ENCODE peak calls at places on chromosome 9, in five cellular contexts. One of them, this sample, is unnamed.

GRCh38 chr9:86795861-86796497 is 151.3 kb downstream of the GAS1 start:
- DNase-seq in nephron progenitor cell: peak; percentile 21
- DNase-seq in body of pancreas: no peak
- DNase-seq in WTC11: no peak
- DNase-seq in astrocyte: peak; percentile 60
- DNase-seq in this sample: peak; percentile 20

GRCh38 chr9:93308676-93309075 is 124.7 kb downstream of the WNK2 start:
- DNase-seq in nephron progenitor cell: no peak
- DNase-seq in body of pancreas: no peak
- DNase-seq in WTC11: no peak
- DNase-seq in astrocyte: no peak
- DNase-seq in this sample: no peak

GRCh38 chr9:38432922-38433510 is 8.8 kb upstream of the IGFBPL1 start:
- DNase-seq in nephron progenitor cell: no peak
- DNase-seq in body of pancreas: no peak
- DNase-seq in WTC11: no peak
- DNase-seq in astrocyte: peak; percentile 22
- DNase-seq in this sample: peak; percentile 20

GRCh38 chr9:136055715-136056545 is 39.2 kb downstream of the NACC2 start:
- DNase-seq in nephron progenitor cell: no peak
- DNase-seq in body of pancreas: no peak
- DNase-seq in WTC11: no peak
- DNase-seq in astrocyte: no peak
- DNase-seq in this sample: no peak

GRCh38 chr9:73996844-73997243 is 500.3 kb upstream of the RORB start:
- DNase-seq in nephron progenitor cell: no peak
- DNase-seq in body of pancreas: no peak
- DNase-seq in WTC11: no peak
- DNase-seq in astrocyte: no peak
- DNase-seq in this sample: no peak

GRCh38 chr9:20570086-20570485 is 52.2 kb downstream of the MLLT3 start:
- DNase-seq in nephron progenitor cell: no peak
- DNase-seq in body of pancreas: no peak
- DNase-seq in WTC11: no peak
- DNase-seq in astrocyte: no peak
- DNase-seq in this sample: no peak

GRCh38 chr9:37534901-37535300 is 41.3 kb downstream of the FBXO10 start:
- DNase-seq in nephron progenitor cell: no peak
- DNase-seq in body of pancreas: no peak
- DNase-seq in WTC11: no peak
- DNase-seq in astrocyte: no peak
- DNase-seq in this sample: no peak

GRCh38 chr9:12766357-12766756 is 8.5 kb upstream of the LURAP1L start:
- DNase-seq in nephron progenitor cell: no peak
- DNase-seq in body of pancreas: no peak
- DNase-seq in WTC11: no peak
- DNase-seq in astrocyte: no peak
- DNase-seq in this sample: no peak

GRCh38 chr9:131889437-131890244 is 149.8 kb upstream of the RAPGEF1 start:
- DNase-seq in nephron progenitor cell: no peak
- DNase-seq in body of pancreas: no peak
- DNase-seq in WTC11: no peak
- DNase-seq in astrocyte: peak; percentile 7
- DNase-seq in this sample: no peak
- TF ChIP-seq CTCF in nephron progenitor cell: no peak
- TF ChIP-seq CTCF in body of pancreas: no peak
- TF ChIP-seq CTCF in WTC11: no peak
- TF ChIP-seq CTCF in astrocyte: no peak
- TF ChIP-seq CTCF in this sample: no peak

GRCh38 chr9:10858817-10859216 is 246.0 kb upstream of the PTPRD start:
- DNase-seq in nephron progenitor cell: no peak
- DNase-seq in body of pancreas: no peak
- DNase-seq in WTC11: no peak
- DNase-seq in astrocyte: no peak
- DNase-seq in this sample: no peak

DNA sequence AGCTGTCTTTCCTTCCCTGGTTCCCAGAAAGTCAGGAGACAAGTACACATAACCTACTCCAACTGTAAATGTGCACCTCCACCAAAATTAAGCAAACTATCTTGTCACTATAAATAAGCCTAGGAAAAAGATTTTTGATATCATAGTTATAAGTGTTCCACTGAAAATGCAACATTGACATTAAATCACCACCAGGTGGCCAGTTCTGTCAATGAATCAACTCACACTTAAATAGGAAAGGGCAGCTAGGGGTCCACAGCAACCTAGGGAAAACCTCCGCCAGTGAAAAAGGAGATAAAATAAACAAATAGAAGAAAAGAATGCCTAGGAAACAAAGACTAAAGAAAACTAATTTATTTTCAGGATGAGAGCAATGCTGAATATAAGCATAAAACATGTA is 243.0 kb upstream of the PTPRD start:
- DNase-seq in nephron progenitor cell: no peak
- DNase-seq in body of pancreas: no peak
- DNase-seq in WTC11: no peak
- DNase-seq in astrocyte: no peak
- DNase-seq in this sample: peak; percentile 17
- TF ChIP-seq CTCF in nephron progenitor cell: peak; percentile 45
- TF ChIP-seq CTCF in body of pancreas: peak; percentile 37
- TF ChIP-seq CTCF in WTC11: peak; percentile 29
- TF ChIP-seq CTCF in astrocyte: peak; percentile 31
- TF ChIP-seq CTCF in this sample: peak; percentile 81

GRCh38 chr9:77013186-77013931 is 6.1 kb upstream of the FOXB2 start:
- DNase-seq in nephron progenitor cell: peak; percentile 10
- DNase-seq in body of pancreas: no peak
- DNase-seq in WTC11: no peak
- DNase-seq in astrocyte: no peak
- DNase-seq in this sample: no peak

GRCh38 chr9:77016111-77016525 is 3.3 kb upstream of the FOXB2 start:
- DNase-seq in nephron progenitor cell: peak; percentile 66
- DNase-seq in body of pancreas: no peak
- DNase-seq in WTC11: peak; percentile 56
- DNase-seq in astrocyte: no peak
- DNase-seq in this sample: peak; percentile 41

GRCh38 chr9:77015291-77016048 is 4.0 kb upstream of the FOXB2 start:
- DNase-seq in nephron progenitor cell: peak; percentile 11
- DNase-seq in body of pancreas: no peak
- DNase-seq in WTC11: no peak
- DNase-seq in astrocyte: no peak
- DNase-seq in this sample: no peak

GRCh38 chr9:77013932-77014596 is 5.4 kb upstream of the FOXB2 start:
- DNase-seq in nephron progenitor cell: peak; percentile 31
- DNase-seq in body of pancreas: no peak
- DNase-seq in WTC11: no peak
- DNase-seq in astrocyte: no peak
- DNase-seq in this sample: peak; percentile 15

GRCh38 chr9:77014597-77015263 is 4.7 kb upstream of the FOXB2 start:
- DNase-seq in nephron progenitor cell: peak; percentile 32
- DNase-seq in body of pancreas: no peak
- DNase-seq in WTC11: peak; percentile 53
- DNase-seq in astrocyte: no peak
- DNase-seq in this sample: peak; percentile 20
- TF ChIP-seq CTCF in nephron progenitor cell: peak; percentile 7
- TF ChIP-seq CTCF in body of pancreas: no peak
- TF ChIP-seq CTCF in WTC11: no peak
- TF ChIP-seq CTCF in astrocyte: peak; percentile 14
- TF ChIP-seq CTCF in this sample: no peak

DNA sequence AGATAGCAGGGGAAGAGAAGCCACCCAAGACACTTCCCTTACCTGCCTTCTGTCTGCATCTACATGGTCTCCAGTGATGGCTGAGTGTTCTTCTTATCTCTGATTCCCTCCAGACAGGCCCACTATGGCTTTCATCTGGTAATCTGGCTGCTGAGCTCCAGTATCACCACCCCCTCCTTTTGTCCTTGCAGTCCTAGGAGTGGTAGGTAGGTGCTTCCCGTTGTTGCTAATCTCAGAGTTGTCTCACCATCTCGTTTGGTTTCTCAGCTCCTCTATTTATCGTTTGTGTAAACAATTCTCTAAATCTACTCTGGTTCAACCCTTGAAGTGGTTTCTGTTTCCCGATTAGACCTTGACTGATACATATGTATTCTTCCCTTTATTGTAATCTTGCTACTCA is 243.8 kb upstream of the RFX3 start:
- DNase-seq in nephron progenitor cell: no peak
- DNase-seq in body of pancreas: no peak
- DNase-seq in WTC11: no peak
- DNase-seq in astrocyte: no peak
- DNase-seq in this sample: no peak
- TF ChIP-seq CTCF in nephron progenitor cell: no peak
- TF ChIP-seq CTCF in body of pancreas: no peak
- TF ChIP-seq CTCF in WTC11: no peak
- TF ChIP-seq CTCF in astrocyte: no peak
- TF ChIP-seq CTCF in this sample: no peak

GRCh38 chr9:75198436-75198835 is 110.1 kb downstream of the OSTF1 start:
- DNase-seq in nephron progenitor cell: peak; percentile 6
- DNase-seq in body of pancreas: no peak
- DNase-seq in WTC11: peak; percentile 54
- DNase-seq in astrocyte: no peak
- DNase-seq in this sample: peak; percentile 30
- TF ChIP-seq CTCF in nephron progenitor cell: peak; percentile 24
- TF ChIP-seq CTCF in body of pancreas: no peak
- TF ChIP-seq CTCF in WTC11: peak; percentile 56
- TF ChIP-seq CTCF in astrocyte: no peak
- TF ChIP-seq CTCF in this sample: peak; percentile 42

DNA sequence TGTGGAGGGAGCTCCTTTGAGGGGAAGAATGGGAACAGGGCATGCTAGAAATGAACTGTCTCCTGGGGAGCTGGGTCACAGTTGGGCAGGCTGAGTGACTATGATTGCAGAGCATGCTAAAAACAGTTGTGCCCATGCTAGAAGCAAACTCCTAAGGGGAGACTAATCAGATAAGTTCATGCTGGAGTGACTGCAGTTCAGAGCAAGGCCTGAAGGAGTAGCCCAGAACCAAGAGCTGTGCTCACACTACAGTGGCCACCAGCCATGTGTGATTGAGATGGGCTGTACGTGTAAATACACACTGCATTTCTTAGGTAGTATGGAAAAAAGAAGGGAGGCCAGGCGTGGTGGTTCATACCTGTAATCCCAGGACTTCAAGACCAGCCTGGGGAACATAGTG is 10.3 kb upstream of the AK1 start:
- DNase-seq in nephron progenitor cell: no peak
- DNase-seq in body of pancreas: no peak
- DNase-seq in WTC11: no peak
- DNase-seq in astrocyte: no peak
- DNase-seq in this sample: peak; percentile 5
- TF ChIP-seq CTCF in nephron progenitor cell: peak; percentile 25
- TF ChIP-seq CTCF in body of pancreas: no peak
- TF ChIP-seq CTCF in WTC11: no peak
- TF ChIP-seq CTCF in astrocyte: no peak
- TF ChIP-seq CTCF in this sample: peak; percentile 28

DNA sequence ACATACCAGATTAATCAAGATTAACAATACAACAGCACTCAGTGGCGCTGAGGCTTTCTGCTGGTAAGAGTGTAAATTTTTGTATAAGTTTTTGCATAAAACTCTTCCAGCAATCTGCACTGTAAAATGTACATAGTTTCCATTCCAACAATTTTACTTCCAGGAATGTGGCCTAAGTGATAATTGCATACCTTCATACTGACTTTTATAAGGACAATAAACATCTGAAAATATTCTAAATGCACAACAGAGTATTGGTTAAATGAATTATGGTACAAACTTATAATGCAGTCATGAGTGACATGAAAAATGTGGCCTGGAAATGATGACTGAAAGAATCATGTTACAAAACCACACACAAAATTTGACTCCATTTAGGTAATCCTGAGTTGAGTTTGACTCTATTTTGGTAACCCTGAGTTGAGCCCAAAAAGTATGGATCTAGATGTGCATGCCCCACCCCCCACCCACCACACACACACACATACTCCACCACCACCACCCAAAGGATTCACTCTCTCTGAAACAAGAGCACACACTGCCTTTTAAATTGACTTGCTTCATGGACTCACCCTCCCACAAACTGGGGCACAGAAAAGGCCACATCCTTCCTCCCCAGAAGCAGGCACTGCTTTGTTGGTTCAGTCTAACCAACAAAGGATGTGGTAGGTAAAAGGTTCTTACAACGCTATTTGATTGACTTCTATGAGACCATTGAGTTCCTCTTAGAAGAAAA is 137.6 kb downstream of the SUSD1 start:
- DNase-seq in nephron progenitor cell: no peak
- DNase-seq in body of pancreas: no peak
- DNase-seq in WTC11: no peak
- DNase-seq in astrocyte: peak; percentile 88
- DNase-seq in this sample: no peak
- TF ChIP-seq CTCF in nephron progenitor cell: no peak
- TF ChIP-seq CTCF in body of pancreas: no peak
- TF ChIP-seq CTCF in WTC11: no peak
- TF ChIP-seq CTCF in astrocyte: no peak
- TF ChIP-seq CTCF in this sample: no peak

GRCh38 chr9:116859763-116860162 is 172.7 kb downstream of the TRIM32 start:
- DNase-seq in nephron progenitor cell: no peak
- DNase-seq in body of pancreas: peak; percentile 16
- DNase-seq in WTC11: no peak
- DNase-seq in astrocyte: no peak
- DNase-seq in this sample: no peak

GRCh38 chr9:116855881-116856662 is 169.0 kb downstream of the TRIM32 start:
- DNase-seq in nephron progenitor cell: no peak
- DNase-seq in body of pancreas: no peak
- DNase-seq in WTC11: no peak
- DNase-seq in astrocyte: peak; percentile 5
- DNase-seq in this sample: no peak

GRCh38 chr9:116857321-116857720 is 170.2 kb downstream of the TRIM32 start:
- DNase-seq in nephron progenitor cell: no peak
- DNase-seq in body of pancreas: no peak
- DNase-seq in WTC11: no peak
- DNase-seq in astrocyte: no peak
- DNase-seq in this sample: no peak

GRCh38 chr9:116861321-116861720 is 174.2 kb downstream of the TRIM32 start:
- DNase-seq in nephron progenitor cell: no peak
- DNase-seq in body of pancreas: no peak
- DNase-seq in WTC11: no peak
- DNase-seq in astrocyte: no peak
- DNase-seq in this sample: no peak

DNA sequence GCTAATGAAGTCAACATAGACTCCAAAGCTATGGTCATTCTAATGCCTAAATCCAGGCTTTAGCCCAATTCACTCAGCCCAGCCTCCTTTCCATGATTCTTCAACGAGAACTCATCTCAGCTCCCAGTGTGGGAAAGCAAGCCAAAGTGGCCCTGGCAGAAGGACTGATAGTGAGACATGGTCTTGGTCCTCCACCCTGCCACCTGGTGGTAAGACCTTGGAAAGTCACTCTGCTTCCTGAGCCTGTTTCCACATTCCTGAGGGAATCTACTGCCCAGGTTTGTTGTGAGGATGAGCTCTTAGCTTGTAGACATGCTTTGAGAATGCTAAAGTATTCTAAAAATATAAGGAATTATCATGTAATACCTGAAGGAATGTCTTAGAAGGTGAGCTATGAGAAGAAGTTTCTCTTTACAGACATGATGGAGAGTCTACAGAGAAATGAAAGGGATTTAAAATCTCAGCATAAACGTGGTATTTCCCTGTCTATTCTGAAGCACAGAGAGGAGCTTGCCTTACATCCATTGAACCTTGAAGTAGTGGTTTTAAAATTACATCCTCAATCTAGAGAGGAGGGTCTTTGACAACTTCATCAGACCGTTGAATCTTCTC is 173.5 kb downstream of the TRIM32 start:
- DNase-seq in nephron progenitor cell: peak; percentile 81
- DNase-seq in body of pancreas: peak; percentile 72
- DNase-seq in WTC11: peak; percentile 87
- DNase-seq in astrocyte: peak; percentile 20
- DNase-seq in this sample: peak; percentile 81
- TF ChIP-seq CTCF in nephron progenitor cell: peak; percentile 80
- TF ChIP-seq CTCF in body of pancreas: peak; percentile 64
- TF ChIP-seq CTCF in WTC11: peak; percentile 78
- TF ChIP-seq CTCF in astrocyte: peak; percentile 74
- TF ChIP-seq CTCF in this sample: peak; percentile 95